ENCODE peak calls at places on chromosomes 6 and 20, in five cellular contexts. B is epithelial cell of esophagus, N is ovary, Y is fibroblast of pulmonary artery, W is cardiac muscle cell. C is an unnamed sample.

GRCh38 chr6:121439456-121440250 is 4.2 kb downstream of the GJA1 start:
- DNase-seq in Y (no peak), N (no peak), B (no peak), W (no peak), C (no peak)

GRCh38 chr6:169824848-169825557 is 73.6 kb downstream of the ERMARD start:
- DNase-seq in N (no peak), B (no peak), W (no peak), Y (no peak), C (no peak)

GRCh38 chr20:2751347-2751867 is 49.0 kb downstream of the CPXM1 start:
- DNase-seq in B (no peak), W (no peak), N (no peak), Y (no peak), C (no peak)

GRCh38 chr20:36950432-36951197 is 893 bp downstream of the SAMHD1 start:
- DNase-seq in N (no peak), Y (peak; percentile 32), W (no peak), B (peak; percentile 29), C (no peak)

GRCh38 chr20:64222851-64223525 is 32.6 kb upstream of the PCMTD2 start:
- DNase-seq in Y (no peak), N (peak; percentile 57), B (no peak), W (no peak), C (no peak)

GRCh38 chr6:127459231-127459641 is at the start of gene KIAA0408:
- DNase-seq in B (peak; percentile 30), N (peak; percentile 71), W (peak; percentile 85), Y (peak; percentile 82), C (no peak)

GRCh38 chr20:5784735-5785134 is 34.5 kb downstream of the SHLD1 start:
- DNase-seq in W (no peak), N (no peak), Y (no peak), B (peak; percentile 58), C (no peak)

GRCh38 chr6:11270030-11271027 is 37.9 kb upstream of the NEDD9 start:
- DNase-seq in Y (peak; percentile 77), N (no peak), B (no peak), W (peak; percentile 80), C (no peak)

GRCh38 chr20:4112490-4113420 is 97.4 kb upstream of the RNF24 start:
- DNase-seq in Y (peak; percentile 81), B (peak; percentile 43), N (peak; percentile 51), W (no peak), C (no peak)

GRCh38 chr20:46990017-46990810 is 95.6 kb downstream of the EYA2 start:
- DNase-seq in B (peak; percentile 50), W (no peak), N (no peak), Y (no peak), C (no peak)

GRCh38 chr20:57659131-57659788 is 39.0 kb upstream of the ZBP1 start:
- DNase-seq in N (peak; percentile 16), Y (no peak), W (no peak), B (no peak), C (peak; percentile 59)

GRCh38 chr6:38234934-38235678 is 404.6 kb downstream of the BTBD9 start:
- DNase-seq in B (no peak), Y (no peak), N (no peak), W (no peak), C (no peak)

GRCh38 chr20:9458075-9458818 is 56.1 kb upstream of the LAMP5 start:
- DNase-seq in W (peak; percentile 15), N (no peak), B (peak; percentile 63), Y (peak; percentile 5), C (no peak)

GRCh38 chr6:127966616-127967015 is 65.8 kb upstream of the THEMIS start:
- DNase-seq in W (no peak), B (no peak), Y (no peak), N (no peak), C (no peak)

GRCh38 chr20:46558511-46558959 is 8.1 kb upstream of the OCSTAMP start:
- DNase-seq in N (no peak), B (peak; percentile 95), W (no peak), Y (peak; percentile 76), C (no peak)

GRCh38 chr20:62722627-62723026 is 14.0 kb downstream of the NTSR1 start:
- DNase-seq in B (no peak), Y (no peak), W (no peak), N (no peak), C (no peak)

GRCh38 chr20:34632870-34633452 is 43.9 kb downstream of the PIGU start:
- DNase-seq in N (no peak), W (no peak), B (no peak), Y (no peak), C (no peak)

GRCh38 chr6:139457482-139457881 is 83.0 kb upstream of the CITED2 start:
- DNase-seq in W (no peak), Y (no peak), N (no peak), B (peak; percentile 17), C (no peak)

GRCh38 chr20:64130876-64131275 is 23.5 kb upstream of the NPBWR2 start:
- DNase-seq in W (no peak), B (no peak), N (no peak), Y (no peak), C (no peak)

GRCh38 chr6:105278035-105278434 is 98.2 kb upstream of the POPDC3 start:
- DNase-seq in Y (no peak), B (no peak), W (no peak), N (no peak), C (no peak)

GRCh38 chr6:44788387-44788981 is 401.0 kb downstream of the CDC5L start:
- DNase-seq in W (no peak), Y (no peak), B (no peak), N (no peak), C (no peak)

GRCh38 chr6:86380571-86381125 is 556.7 kb upstream of the HTR1E start:
- DNase-seq in W (no peak), Y (no peak), N (no peak), B (no peak), C (no peak)

GRCh38 chr6:132931937-132932336 is 117.6 kb downstream of the RPS12 start:
- DNase-seq in Y (peak; percentile 76), N (no peak), B (no peak), W (no peak), C (no peak)

GRCh38 chr6:79526897-79527296 is 10.3 kb downstream of the LCA5 start:
- DNase-seq in W (no peak), Y (no peak), N (no peak), B (no peak), C (no peak)

DNA sequence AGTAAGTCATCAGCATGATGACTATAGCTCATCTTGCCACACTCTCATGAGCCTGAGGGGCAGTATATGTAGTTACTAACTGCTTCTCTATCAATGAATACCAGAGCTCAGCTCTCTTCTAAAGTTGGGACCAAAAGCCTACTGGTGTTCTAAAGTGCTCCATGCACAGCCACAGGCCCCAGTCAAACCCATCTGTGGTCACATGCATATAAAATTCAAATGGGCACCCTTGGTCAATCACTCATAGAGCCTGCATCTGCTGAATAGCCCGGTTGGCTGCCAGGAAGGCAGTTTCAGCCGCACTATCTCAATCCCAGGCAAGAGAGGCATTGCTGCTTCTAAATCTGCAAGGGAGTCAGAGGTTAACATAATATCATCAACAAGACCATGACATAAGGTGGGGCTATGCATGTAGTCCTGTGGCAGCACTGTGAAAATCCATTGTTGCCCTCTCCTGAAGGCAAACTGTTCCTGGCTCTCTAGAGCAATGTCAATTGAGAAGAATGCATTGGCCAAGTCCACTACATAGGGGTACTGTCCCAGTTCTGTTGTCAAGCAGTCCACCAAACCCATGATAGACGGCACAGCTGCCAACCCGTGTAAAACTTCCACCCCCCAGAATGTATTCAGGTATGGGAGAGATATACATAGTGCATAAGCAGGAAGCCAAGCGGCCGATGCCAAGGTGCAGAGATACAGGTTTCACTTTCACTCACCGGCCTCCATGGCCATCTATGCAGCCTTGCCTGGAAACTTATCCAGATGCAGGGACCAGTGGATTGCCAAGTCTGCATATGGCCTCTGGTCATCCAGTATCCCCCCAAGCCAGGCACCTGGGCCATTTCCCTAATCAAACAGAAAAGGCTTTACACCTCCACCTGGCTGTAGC is 76.2 kb downstream of the ALDH8A1 start:
- DNase-seq in N (no peak), B (peak; percentile 26), Y (no peak), W (no peak), C (no peak)
- TF ChIP-seq CTCF in N (no peak), B (no peak), Y (no peak), W (no peak), C (no peak)

GRCh38 chr20:44908987-44909871 is 631 bp upstream of the PABPC1L start:
- DNase-seq in W (no peak), Y (peak; percentile 5), N (no peak), B (no peak), C (no peak)

GRCh38 chr20:44910690-44911262 is 916 bp downstream of the PABPC1L start:
- DNase-seq in N (no peak), B (no peak), Y (no peak), W (no peak), C (no peak)

GRCh38 chr20:44909872-44910689 is at the start of gene PABPC1L:
- DNase-seq in W (peak; percentile 86), Y (peak; percentile 68), N (peak; percentile 62), B (peak; percentile 79), C (no peak)

GRCh38 chr20:44912189-44912588 is 2.3 kb downstream of the PABPC1L start:
- DNase-seq in Y (no peak), N (no peak), B (no peak), W (no peak), C (no peak)

DNA sequence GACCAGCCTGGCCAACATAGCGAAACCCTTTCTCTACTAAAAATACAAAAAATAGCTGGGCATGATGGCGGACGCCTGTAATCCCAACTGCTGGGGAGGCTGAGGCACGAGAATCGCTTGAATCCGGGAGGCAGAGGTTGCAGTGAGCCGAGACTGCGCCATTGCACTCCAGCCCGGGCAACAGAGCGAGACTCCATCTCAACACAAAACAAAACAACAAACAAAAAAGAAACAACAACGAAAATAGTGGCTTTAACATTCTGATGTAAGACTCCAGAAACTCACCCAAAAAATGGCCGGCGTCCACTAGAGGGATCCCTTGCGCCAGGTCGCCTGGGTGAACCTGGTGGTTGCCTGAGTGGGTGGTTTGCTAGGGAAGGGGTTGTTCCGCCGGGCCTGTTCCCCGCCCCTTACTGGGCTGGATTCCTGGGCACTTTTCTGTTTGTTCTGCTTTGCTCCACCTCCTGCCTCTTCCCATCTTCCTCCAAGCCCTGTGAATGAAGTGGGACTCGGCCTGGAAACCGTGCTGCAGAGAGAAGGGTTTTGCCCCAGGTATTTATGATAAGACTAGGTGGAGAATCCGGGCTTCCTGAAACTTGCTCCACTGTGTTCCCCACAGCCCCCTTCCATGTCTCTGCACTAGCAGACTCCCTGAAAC is 1.5 kb downstream of the PABPC1L start:
- DNase-seq in Y (peak; percentile 62), N (no peak), W (peak; percentile 71), B (peak; percentile 57), C (no peak)
- TF ChIP-seq CTCF in Y (peak; percentile 42), N (no peak), W (peak; percentile 54), B (peak; percentile 18), C (peak; percentile 72)

DNA sequence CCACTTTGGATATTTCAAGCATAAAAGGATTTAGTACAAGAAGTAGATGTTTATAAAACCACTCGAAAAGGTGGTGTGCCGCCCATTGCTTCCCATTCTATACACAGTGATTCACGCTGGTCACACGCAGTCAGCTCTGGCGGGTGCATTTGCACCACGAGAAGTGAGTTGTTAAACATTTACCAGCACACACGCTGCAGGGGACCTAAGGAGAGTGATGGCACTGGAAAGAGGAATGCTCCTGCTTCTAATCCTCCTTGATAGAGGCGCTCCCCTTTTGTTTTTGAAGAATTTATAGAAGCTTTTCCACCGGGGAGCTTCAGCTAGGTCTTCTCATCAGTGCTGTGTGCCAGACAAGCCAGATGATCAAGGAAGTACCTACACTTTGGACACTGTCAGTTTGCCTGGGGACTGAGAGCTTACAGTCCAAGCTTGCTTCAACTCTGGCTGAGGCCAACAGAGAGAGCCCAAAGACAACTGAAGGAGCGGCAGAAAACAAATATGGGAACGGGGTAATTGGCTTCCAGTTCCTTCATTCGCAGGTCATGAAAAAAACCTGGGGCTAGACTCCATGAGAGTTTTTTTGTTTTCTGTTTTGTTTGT is 31.2 kb downstream of the MUC22 start:
- DNase-seq in Y (no peak), N (no peak), B (no peak), W (no peak), C (no peak)
- TF ChIP-seq CTCF in Y (no peak), N (no peak), B (no peak), W (no peak), C (no peak)

GRCh38 chr6:116533233-116533957 is 12.1 kb downstream of the TRAPPC3L start:
- DNase-seq in B (no peak), Y (no peak), W (no peak), N (no peak), C (no peak)
- TF ChIP-seq CTCF in B (no peak), Y (peak; percentile 17), W (no peak), N (no peak), C (no peak)